ENCODE peak calls at places on chromosome 22, in eight cellular contexts. One of them, this sample, is unnamed.
A peak's percentile ranks its signal among the peaks of the same experiment; 100 is the strongest.

GRCh38 chr22:48567213-48567975 is 1260.3 kb downstream of the BRD1 start:
- DNase-seq in BJ: no peak
- DNase-seq in keratinocyte: no peak
- DNase-seq in astrocyte of the spinal cord: no peak
- DNase-seq in PC-3: no peak
- DNase-seq in ovary: no peak
- DNase-seq in fibroblast of lung: no peak
- DNase-seq in foreskin fibroblast: no peak
- DNase-seq in this sample: no peak

GRCh38 chr22:45329536-45329936 is 19.8 kb downstream of the FAM118A start:
- DNase-seq in fibroblast of lung: no peak
- DNase-seq in foreskin fibroblast: no peak
- DNase-seq in BJ: no peak
- DNase-seq in keratinocyte: no peak
- DNase-seq in PC-3: no peak
- DNase-seq in ovary: no peak
- DNase-seq in astrocyte of the spinal cord: no peak
- DNase-seq in this sample: no peak

GRCh38 chr22:27124336-27125023 is 467.1 kb downstream of the MIAT start:
- DNase-seq in foreskin fibroblast: no peak
- DNase-seq in ovary: peak; percentile 36
- DNase-seq in PC-3: no peak
- DNase-seq in astrocyte of the spinal cord: no peak
- DNase-seq in fibroblast of lung: no peak
- DNase-seq in keratinocyte: no peak
- DNase-seq in BJ: no peak
- DNase-seq in this sample: no peak

GRCh38 chr22:43851058-43851978 is 11.0 kb downstream of the SULT4A1 start:
- DNase-seq in PC-3: no peak
- DNase-seq in ovary: no peak
- DNase-seq in BJ: no peak
- DNase-seq in foreskin fibroblast: no peak
- DNase-seq in fibroblast of lung: no peak
- DNase-seq in keratinocyte: no peak
- DNase-seq in astrocyte of the spinal cord: no peak
- DNase-seq in this sample: no peak

GRCh38 chr22:37262346-37262745 is 18.3 kb upstream of the RAC2 start:
- DNase-seq in keratinocyte: no peak
- DNase-seq in foreskin fibroblast: no peak
- DNase-seq in BJ: no peak
- DNase-seq in astrocyte of the spinal cord: no peak
- DNase-seq in fibroblast of lung: no peak
- DNase-seq in PC-3: no peak
- DNase-seq in ovary: no peak
- DNase-seq in this sample: no peak

GRCh38 chr22:45227645-45228400 is 12.9 kb downstream of the KIAA0930 start:
- DNase-seq in PC-3: no peak
- DNase-seq in keratinocyte: no peak
- DNase-seq in fibroblast of lung: no peak
- DNase-seq in ovary: no peak
- DNase-seq in foreskin fibroblast: no peak
- DNase-seq in BJ: no peak
- DNase-seq in astrocyte of the spinal cord: no peak
- DNase-seq in this sample: no peak

GRCh38 chr22:46830001-46830715 is 67.7 kb downstream of the TBC1D22A start:
- DNase-seq in PC-3: peak; percentile 84
- DNase-seq in keratinocyte: peak; percentile 55
- DNase-seq in fibroblast of lung: peak; percentile 46
- DNase-seq in astrocyte of the spinal cord: peak; percentile 87
- DNase-seq in ovary: no peak
- DNase-seq in foreskin fibroblast: peak; percentile 67
- DNase-seq in BJ: no peak
- DNase-seq in this sample: no peak

GRCh38 chr22:26354707-26355106 is 74.4 kb upstream of the ASPHD2 start:
- DNase-seq in keratinocyte: no peak
- DNase-seq in astrocyte of the spinal cord: no peak
- DNase-seq in ovary: no peak
- DNase-seq in foreskin fibroblast: no peak
- DNase-seq in fibroblast of lung: no peak
- DNase-seq in PC-3: no peak
- DNase-seq in BJ: no peak
- DNase-seq in this sample: no peak

GRCh38 chr22:37493979-37494378 is 7.8 kb upstream of the MFNG start:
- DNase-seq in astrocyte of the spinal cord: no peak
- DNase-seq in keratinocyte: no peak
- DNase-seq in foreskin fibroblast: no peak
- DNase-seq in ovary: no peak
- DNase-seq in PC-3: no peak
- DNase-seq in fibroblast of lung: no peak
- DNase-seq in BJ: no peak
- DNase-seq in this sample: no peak

GRCh38 chr22:28883657-28883916 is 215 bp downstream of the ZNRF3 start:
- DNase-seq in fibroblast of lung: no peak
- DNase-seq in foreskin fibroblast: no peak
- DNase-seq in keratinocyte: no peak
- DNase-seq in BJ: no peak
- DNase-seq in PC-3: no peak
- DNase-seq in astrocyte of the spinal cord: no peak
- DNase-seq in ovary: no peak
- DNase-seq in this sample: no peak

GRCh38 chr22:28019881-28020861 is 101.1 kb upstream of the PITPNB start:
- DNase-seq in astrocyte of the spinal cord: peak; percentile 37
- DNase-seq in keratinocyte: no peak
- DNase-seq in PC-3: peak; percentile 52
- DNase-seq in fibroblast of lung: peak; percentile 68
- DNase-seq in BJ: no peak
- DNase-seq in ovary: peak; percentile 85
- DNase-seq in foreskin fibroblast: peak; percentile 50
- DNase-seq in this sample: no peak

GRCh38 chr22:39383841-39384625 is 15.5 kb upstream of the TAB1 start:
- DNase-seq in fibroblast of lung: no peak
- DNase-seq in keratinocyte: no peak
- DNase-seq in ovary: no peak
- DNase-seq in foreskin fibroblast: no peak
- DNase-seq in astrocyte of the spinal cord: no peak
- DNase-seq in PC-3: no peak
- DNase-seq in BJ: no peak
- DNase-seq in this sample: no peak

GRCh38 chr22:39943941-39944624 is 16.1 kb upstream of the TMA7B start:
- DNase-seq in foreskin fibroblast: no peak
- DNase-seq in ovary: no peak
- DNase-seq in BJ: no peak
- DNase-seq in fibroblast of lung: no peak
- DNase-seq in PC-3: no peak
- DNase-seq in astrocyte of the spinal cord: no peak
- DNase-seq in keratinocyte: no peak
- DNase-seq in this sample: no peak

GRCh38 chr22:36399473-36399780 is 11.7 kb upstream of the MYH9 start:
- DNase-seq in keratinocyte: no peak
- DNase-seq in PC-3: peak; percentile 45
- DNase-seq in foreskin fibroblast: no peak
- DNase-seq in ovary: no peak
- DNase-seq in BJ: no peak
- DNase-seq in astrocyte of the spinal cord: no peak
- DNase-seq in fibroblast of lung: no peak
- DNase-seq in this sample: no peak

GRCh38 chr22:47369431-47370015 is 607.1 kb downstream of the TBC1D22A start:
- DNase-seq in ovary: no peak
- DNase-seq in foreskin fibroblast: no peak
- DNase-seq in PC-3: no peak
- DNase-seq in BJ: no peak
- DNase-seq in astrocyte of the spinal cord: no peak
- DNase-seq in keratinocyte: no peak
- DNase-seq in fibroblast of lung: no peak
- DNase-seq in this sample: no peak

GRCh38 chr22:43094085-43094484 is 4.9 kb upstream of the TTLL1 start:
- DNase-seq in PC-3: peak; percentile 84
- DNase-seq in astrocyte of the spinal cord: no peak
- DNase-seq in ovary: no peak
- DNase-seq in foreskin fibroblast: peak; percentile 41
- DNase-seq in fibroblast of lung: no peak
- DNase-seq in BJ: no peak
- DNase-seq in keratinocyte: no peak
- DNase-seq in this sample: no peak

GRCh38 chr22:36328635-36329216 is 59.0 kb downstream of the MYH9 start:
- DNase-seq in ovary: peak; percentile 67
- DNase-seq in PC-3: peak; percentile 69
- DNase-seq in BJ: peak; percentile 55
- DNase-seq in foreskin fibroblast: peak; percentile 79
- DNase-seq in keratinocyte: peak; percentile 84
- DNase-seq in astrocyte of the spinal cord: peak; percentile 89
- DNase-seq in fibroblast of lung: peak; percentile 90
- DNase-seq in this sample: peak; percentile 97

GRCh38 chr22:48433647-48434046 is 1394.0 kb downstream of the BRD1 start:
- DNase-seq in BJ: no peak
- DNase-seq in fibroblast of lung: no peak
- DNase-seq in astrocyte of the spinal cord: no peak
- DNase-seq in PC-3: no peak
- DNase-seq in keratinocyte: no peak
- DNase-seq in ovary: no peak
- DNase-seq in foreskin fibroblast: no peak
- DNase-seq in this sample: no peak

GRCh38 chr22:33575041-33575440 is 345.2 kb downstream of the LARGE1 start:
- DNase-seq in fibroblast of lung: no peak
- DNase-seq in keratinocyte: no peak
- DNase-seq in ovary: no peak
- DNase-seq in foreskin fibroblast: no peak
- DNase-seq in PC-3: no peak
- DNase-seq in astrocyte of the spinal cord: no peak
- DNase-seq in BJ: no peak
- DNase-seq in this sample: no peak

GRCh38 chr22:20130319-20130718 is 1.3 kb upstream of the ZDHHC8 start:
- DNase-seq in keratinocyte: no peak
- DNase-seq in foreskin fibroblast: no peak
- DNase-seq in PC-3: peak; percentile 23
- DNase-seq in ovary: no peak
- DNase-seq in astrocyte of the spinal cord: no peak
- DNase-seq in fibroblast of lung: no peak
- DNase-seq in BJ: no peak
- DNase-seq in this sample: no peak

GRCh38 chr22:20129747-20130014 is 1.9 kb upstream of the ZDHHC8 start:
- DNase-seq in BJ: no peak
- DNase-seq in ovary: no peak
- DNase-seq in foreskin fibroblast: no peak
- DNase-seq in PC-3: no peak
- DNase-seq in keratinocyte: no peak
- DNase-seq in fibroblast of lung: no peak
- DNase-seq in astrocyte of the spinal cord: no peak
- DNase-seq in this sample: no peak

GRCh38 chr22:20127869-20128618 is 3.6 kb upstream of the ZDHHC8 start:
- DNase-seq in PC-3: no peak
- DNase-seq in foreskin fibroblast: no peak
- DNase-seq in BJ: no peak
- DNase-seq in fibroblast of lung: no peak
- DNase-seq in astrocyte of the spinal cord: no peak
- DNase-seq in keratinocyte: no peak
- DNase-seq in ovary: no peak
- DNase-seq in this sample: no peak

GRCh38 chr22:20128619-20128901 is 3.0 kb upstream of the ZDHHC8 start:
- DNase-seq in foreskin fibroblast: no peak
- DNase-seq in PC-3: no peak
- DNase-seq in astrocyte of the spinal cord: no peak
- DNase-seq in ovary: no peak
- DNase-seq in BJ: no peak
- DNase-seq in keratinocyte: no peak
- DNase-seq in fibroblast of lung: no peak
- DNase-seq in this sample: no peak

GRCh38 chr22:20128902-20129746 is 2.5 kb upstream of the ZDHHC8 start:
- DNase-seq in PC-3: peak; percentile 46
- DNase-seq in foreskin fibroblast: no peak
- DNase-seq in keratinocyte: no peak
- DNase-seq in BJ: no peak
- DNase-seq in fibroblast of lung: peak; percentile 26
- DNase-seq in astrocyte of the spinal cord: no peak
- DNase-seq in ovary: no peak
- DNase-seq in this sample: no peak
- TF ChIP-seq CTCF in PC-3: peak; percentile 55
- TF ChIP-seq CTCF in foreskin fibroblast: peak; percentile 60
- TF ChIP-seq CTCF in keratinocyte: peak; percentile 64
- TF ChIP-seq CTCF in BJ: peak; percentile 55
- TF ChIP-seq CTCF in fibroblast of lung: peak; percentile 20
- TF ChIP-seq CTCF in astrocyte of the spinal cord: peak; percentile 44
- TF ChIP-seq CTCF in ovary: no peak
- TF ChIP-seq CTCF in this sample: peak; percentile 47

GRCh38 chr22:42064629-42065028 is 6.0 kb downstream of the NAGA start:
- DNase-seq in foreskin fibroblast: no peak
- DNase-seq in astrocyte of the spinal cord: no peak
- DNase-seq in ovary: no peak
- DNase-seq in fibroblast of lung: no peak
- DNase-seq in PC-3: no peak
- DNase-seq in BJ: no peak
- DNase-seq in keratinocyte: no peak
- DNase-seq in this sample: no peak

GRCh38 chr22:42066133-42066761 is 4.4 kb downstream of the NAGA start:
- DNase-seq in keratinocyte: no peak
- DNase-seq in ovary: no peak
- DNase-seq in foreskin fibroblast: no peak
- DNase-seq in fibroblast of lung: no peak
- DNase-seq in PC-3: no peak
- DNase-seq in astrocyte of the spinal cord: no peak
- DNase-seq in BJ: no peak
- DNase-seq in this sample: no peak

GRCh38 chr22:42067706-42068350 is 2.8 kb downstream of the NAGA start:
- DNase-seq in fibroblast of lung: no peak
- DNase-seq in astrocyte of the spinal cord: no peak
- DNase-seq in keratinocyte: no peak
- DNase-seq in ovary: no peak
- DNase-seq in foreskin fibroblast: no peak
- DNase-seq in BJ: no peak
- DNase-seq in PC-3: no peak
- DNase-seq in this sample: no peak

GRCh38 chr22:42066937-42067336 is 3.7 kb downstream of the NAGA start:
- DNase-seq in foreskin fibroblast: no peak
- DNase-seq in fibroblast of lung: no peak
- DNase-seq in astrocyte of the spinal cord: no peak
- DNase-seq in PC-3: no peak
- DNase-seq in keratinocyte: no peak
- DNase-seq in BJ: no peak
- DNase-seq in ovary: no peak
- DNase-seq in this sample: no peak

GRCh38 chr22:42065408-42066132 is 5.0 kb downstream of the NAGA start:
- DNase-seq in keratinocyte: no peak
- DNase-seq in foreskin fibroblast: no peak
- DNase-seq in PC-3: no peak
- DNase-seq in astrocyte of the spinal cord: no peak
- DNase-seq in BJ: no peak
- DNase-seq in ovary: no peak
- DNase-seq in fibroblast of lung: no peak
- DNase-seq in this sample: no peak
- H3K4me3 ChIP-seq in keratinocyte: no peak overlapping the region
- H3K4me3 ChIP-seq in foreskin fibroblast: no peak overlapping the region
- H3K4me3 ChIP-seq in PC-3: no peak overlapping the region
- H3K4me3 ChIP-seq in astrocyte of the spinal cord: no peak overlapping the region
- H3K4me3 ChIP-seq in BJ: no peak overlapping the region
- H3K4me3 ChIP-seq in ovary: no peak overlapping the region
- H3K4me3 ChIP-seq in fibroblast of lung: no peak overlapping the region
- H3K4me3 ChIP-seq in this sample: no peak overlapping the region

GRCh38 chr22:32444068-32444467 is 20.2 kb downstream of the BPIFC start:
- DNase-seq in astrocyte of the spinal cord: no peak
- DNase-seq in foreskin fibroblast: no peak
- DNase-seq in PC-3: peak; percentile 52
- DNase-seq in fibroblast of lung: no peak
- DNase-seq in ovary: no peak
- DNase-seq in keratinocyte: no peak
- DNase-seq in BJ: no peak
- DNase-seq in this sample: no peak
- TF ChIP-seq CTCF in astrocyte of the spinal cord: peak; percentile 4
- TF ChIP-seq CTCF in foreskin fibroblast: peak; percentile 9
- TF ChIP-seq CTCF in PC-3: peak; percentile 68
- TF ChIP-seq CTCF in fibroblast of lung: no peak
- TF ChIP-seq CTCF in ovary: no peak
- TF ChIP-seq CTCF in keratinocyte: peak; percentile 74
- TF ChIP-seq CTCF in BJ: no peak
- TF ChIP-seq CTCF in this sample: no peak

GRCh38 chr22:23144926-23145906 is at the start of gene RAB36:
- DNase-seq in keratinocyte: peak; percentile 99
- DNase-seq in foreskin fibroblast: peak; percentile 100
- DNase-seq in fibroblast of lung: peak; percentile 98
- DNase-seq in astrocyte of the spinal cord: peak; percentile 98
- DNase-seq in BJ: peak; percentile 93
- DNase-seq in ovary: peak; percentile 100
- DNase-seq in PC-3: peak; percentile 93
- DNase-seq in this sample: peak; percentile 99
- H3K4me3 ChIP-seq in keratinocyte: peak within 1 kb of the TSS; percentile 74
- H3K4me3 ChIP-seq in foreskin fibroblast: peak within 1 kb of the TSS; percentile 72
- H3K4me3 ChIP-seq in fibroblast of lung: peak within 1 kb of the TSS; percentile 49
- H3K4me3 ChIP-seq in astrocyte of the spinal cord: peak within 1 kb of the TSS; percentile 59
- H3K4me3 ChIP-seq in BJ: peak within 1 kb of the TSS; percentile 46
- H3K4me3 ChIP-seq in ovary: peak within 1 kb of the TSS; percentile 47
- H3K4me3 ChIP-seq in PC-3: peak within 1 kb of the TSS; percentile 65
- H3K4me3 ChIP-seq in this sample: peak within 1 kb of the TSS; percentile 66